ENCODE peak calls at places on chromosomes 5 and 9, in seven cellular contexts. Z, L, V, E, J, S and D are unnamed samples.
A peak's percentile ranks its signal among the peaks of the same experiment; 100 is the strongest.

GRCh38 chr5:143016777-143017374 is 246.7 kb downstream of the ARHGAP26 start:
- DNase-seq in Z (peak; percentile 26), L (peak; percentile 24), V (no peak), E (peak; percentile 44), J (peak; percentile 43), S (peak; percentile 61), D (no peak)

GRCh38 chr9:136848393-136849037 is 694 bp upstream of the PHPT1 start:
- DNase-seq in Z (peak; percentile 36), L (no peak), V (no peak), E (peak; percentile 62), J (no peak), S (peak; percentile 58), D (peak; percentile 51)

GRCh38 chr5:91293131-91293530 is 90.0 kb downstream of the ARRDC3 start:
- DNase-seq in Z (peak; percentile 75), L (no peak), V (no peak), E (no peak), J (no peak), S (no peak), D (no peak)

GRCh38 chr5:8839361-8840055 is 706.4 kb downstream of the SEMA5A start:
- DNase-seq in Z (no peak), L (no peak), V (peak; percentile 80), E (no peak), J (no peak), S (peak; percentile 94), D (no peak)

GRCh38 chr9:4499917-4500316 is 9.6 kb downstream of the SLC1A1 start:
- DNase-seq in Z (no peak), L (no peak), V (no peak), E (peak; percentile 21), J (no peak), S (no peak), D (peak; percentile 21)

GRCh38 chr9:38039090-38039906 is 29.7 kb downstream of the SHB start:
- DNase-seq in Z (peak; percentile 64), L (no peak), V (no peak), E (no peak), J (no peak), S (no peak), D (no peak)

GRCh38 chr5:136457390-136458094 is 92.2 kb upstream of the TRPC7 start:
- DNase-seq in Z (no peak), L (no peak), V (no peak), E (peak; percentile 85), J (no peak), S (peak; percentile 47), D (no peak)

GRCh38 chr5:109180668-109181067 is 229.1 kb downstream of the PJA2 start:
- DNase-seq in Z (no peak), L (no peak), V (no peak), E (no peak), J (no peak), S (no peak), D (no peak)

GRCh38 chr5:81313278-81313677 is 11.9 kb downstream of the ZCCHC9 start:
- DNase-seq in Z (no peak), L (no peak), V (no peak), E (no peak), J (no peak), S (no peak), D (no peak)

GRCh38 chr9:109109962-109110325 is 9.8 kb downstream of the TMEM245 start:
- DNase-seq in Z (no peak), L (no peak), V (no peak), E (no peak), J (no peak), S (no peak), D (no peak)

GRCh38 chr5:142422426-142422825 is 97.6 kb upstream of the SPRY4 start:
- DNase-seq in Z (no peak), L (no peak), V (no peak), E (no peak), J (no peak), S (no peak), D (no peak)

GRCh38 chr5:59542841-59543825 is 350.4 kb downstream of the PDE4D start:
- DNase-seq in Z (no peak), L (peak; percentile 47), V (no peak), E (peak; percentile 49), J (no peak), S (peak; percentile 69), D (peak; percentile 49)

GRCh38 chr5:62306494-62307363 is 723 bp downstream of the KIF2A start:
- DNase-seq in Z (peak; percentile 40), L (peak; percentile 29), V (peak; percentile 81), E (peak; percentile 25), J (no peak), S (peak; percentile 64), D (peak; percentile 23)

GRCh38 chr9:114484215-114484853 is 20.9 kb downstream of the WHRN start:
- DNase-seq in Z (no peak), L (no peak), V (no peak), E (no peak), J (no peak), S (no peak), D (no peak)

GRCh38 chr9:86602715-86603114 is 248.5 kb upstream of the TUT7 start:
- DNase-seq in Z (no peak), L (no peak), V (no peak), E (no peak), J (no peak), S (no peak), D (no peak)

GRCh38 chr9:137280478-137281344 is 3.2 kb downstream of the TOR4A start:
- DNase-seq in Z (no peak), L (no peak), V (no peak), E (no peak), J (no peak), S (no peak), D (no peak)

GRCh38 chr5:167945542-167946384 is 345.7 kb upstream of the WWC1 start:
- DNase-seq in Z (no peak), L (no peak), V (no peak), E (no peak), J (no peak), S (no peak), D (peak; percentile 46)